ENCODE peak calls at places on chromosomes 13 and 19, in five cellular contexts. W is effector CD4-positive, alpha-beta T cell; R is T-cell; C is breast epithelium; J is lower leg skin. E is an unnamed sample.
A peak's percentile ranks its signal among the peaks of the same experiment; 100 is the strongest.

GRCh38 chr19:5487222-5487621 is 32.0 kb downstream of the ZNRF4 start:
- DNase-seq in R (no peak), C (no peak), W (no peak), J (no peak), E (no peak)

GRCh38 chr19:3591876-3592613 is 6.8 kb downstream of the GIPC3 start:
- DNase-seq in J (no peak), W (no peak), R (no peak), C (no peak), E (no peak)

GRCh38 chr19:56333506-56333905 is 18.9 kb upstream of the ZSCAN5A start:
- DNase-seq in W (peak; percentile 22), C (no peak), J (no peak), R (no peak), E (peak; percentile 26)

GRCh38 chr19:1752757-1753728 is at the start of gene ONECUT3:
- DNase-seq in W (no peak), R (no peak), C (no peak), J (no peak), E (no peak)

GRCh38 chr13:35489050-35489449 is 12.6 kb upstream of the MAB21L1 start:
- DNase-seq in W (no peak), J (no peak), C (no peak), R (no peak), E (no peak)

GRCh38 chr13:102400619-102401125 is 1.2 kb downstream of the FGF14 start:
- DNase-seq in C (no peak), J (no peak), W (no peak), R (no peak), E (no peak)

GRCh38 chr13:26255717-26256277 is 1.9 kb downstream of the CDK8 start:
- DNase-seq in W (no peak), J (no peak), R (no peak), C (no peak), E (no peak)

GRCh38 chr13:30191491-30192100 is 115.8 kb downstream of the KATNAL1 start:
- DNase-seq in R (no peak), J (no peak), C (no peak), W (no peak), E (no peak)

GRCh38 chr13:44927953-44928352 is 61.3 kb downstream of the NUFIP1 start:
- DNase-seq in W (no peak), J (no peak), R (no peak), C (no peak), E (no peak)

GRCh38 chr13:80030491-80030890 is 310.4 kb downstream of the SPRY2 start:
- DNase-seq in J (no peak), W (no peak), C (no peak), R (no peak), E (no peak)

GRCh38 chr13:113029487-113030258 is 60.7 kb downstream of the MCF2L start:
- DNase-seq in R (no peak), C (no peak), W (peak; percentile 18), J (no peak), E (no peak)

GRCh38 chr19:6125571-6125989 is 9.9 kb upstream of the ACSBG2 start:
- DNase-seq in C (no peak), R (peak; percentile 43), W (peak; percentile 57), J (peak; percentile 88), E (peak; percentile 69)

GRCh38 chr19:38455031-38455430 is 21.5 kb downstream of the RYR1 start:
- DNase-seq in J (no peak), C (no peak), W (no peak), R (no peak), E (no peak)

GRCh38 chr13:84479656-84480055 is 597.4 kb upstream of the SLITRK1 start:
- DNase-seq in W (no peak), J (no peak), R (no peak), C (no peak), E (no peak)

GRCh38 chr13:74229242-74229641 is 95.0 kb upstream of the KLF12 start:
- DNase-seq in W (no peak), C (no peak), R (no peak), J (no peak), E (no peak)

GRCh38 chr13:60018536-60018935 is 145.2 kb downstream of the DIAPH3 start:
- DNase-seq in C (no peak), J (no peak), W (no peak), R (no peak), E (no peak)

GRCh38 chr19:20273951-20274578 is 107.1 kb downstream of the ZNF486 start:
- DNase-seq in W (no peak), R (no peak), C (no peak), J (no peak), E (no peak)

GRCh38 chr13:81795710-81796109 is 1454.8 kb upstream of the SPRY2 start:
- DNase-seq in C (no peak), W (no peak), J (no peak), R (no peak), E (no peak)

GRCh38 chr19:58338825-58339558 is 12.2 kb downstream of the ZSCAN22 start:
- DNase-seq in J (no peak), C (no peak), R (no peak), W (no peak), E (no peak)

GRCh38 chr13:98175823-98176222 is 1.2 kb downstream of the RNF113B start:
- DNase-seq in W (no peak), J (no peak), C (no peak), R (no peak), E (no peak)

GRCh38 chr19:16449330-16449961 is 22.3 kb downstream of the EPS15L1 start:
- DNase-seq in W (no peak), J (no peak), R (peak; percentile 28), C (no peak), E (no peak)

GRCh38 chr19:8367327-8368001 is 3.5 kb downstream of the ANGPTL4 start:
- DNase-seq in R (no peak), W (no peak), C (peak; percentile 97), J (peak; percentile 97), E (no peak)

GRCh38 chr13:97279913-97280312 is 57.8 kb downstream of the MBNL2 start:
- DNase-seq in R (no peak), J (no peak), C (no peak), W (no peak), E (no peak)

GRCh38 chr13:51832471-51833152 is 12.4 kb downstream of the TMEM272 start:
- DNase-seq in J (no peak), W (peak; percentile 48), R (peak; percentile 47), C (no peak), E (peak; percentile 23)

GRCh38 chr13:110699148-110700145 is 6.5 kb downstream of the CARS2 start:
- DNase-seq in R (no peak), W (no peak), J (peak; percentile 74), C (no peak), E (no peak)